ENCODE peak calls at places on chromosomes 5 and 9, in five cellular contexts. Z, E, H, X and M are unnamed samples.

GRCh38 chr5:149174847-149175234 is 33.5 kb downstream of the ABLIM3 start:
- DNase-seq in Z (no peak), E (peak; percentile 68), H (no peak), X (no peak), M (no peak)

GRCh38 chr5:151923865-151924264 is 786 bp downstream of the GLRA1 start:
- DNase-seq in Z (no peak), E (peak; percentile 42), H (peak; percentile 45), X (no peak), M (peak; percentile 33)

GRCh38 chr9:18989865-18990264 is 43.1 kb downstream of the SAXO1 start:
- DNase-seq in Z (no peak), E (no peak), H (no peak), X (no peak), M (no peak)

GRCh38 chr9:135608294-135608998 is 30.9 kb downstream of the GLT6D1 start:
- DNase-seq in Z (peak; percentile 11), E (no peak), H (no peak), X (no peak), M (no peak)

GRCh38 chr9:37514999-37515398 is 29.3 kb downstream of the POLR1E start:
- DNase-seq in Z (no peak), E (no peak), H (no peak), X (no peak), M (no peak)

GRCh38 chr5:169656125-169656990 is 19.3 kb downstream of the DOCK2 start:
- DNase-seq in Z (no peak), E (no peak), H (no peak), X (no peak), M (peak; percentile 51)

GRCh38 chr5:81700166-81700565 is 50.7 kb downstream of the SSBP2 start:
- DNase-seq in Z (no peak), E (no peak), H (no peak), X (no peak), M (no peak)

GRCh38 chr5:96537386-96537785 is 104.3 kb upstream of the PCSK1 start:
- DNase-seq in Z (no peak), E (peak; percentile 47), H (peak; percentile 24), X (no peak), M (peak; percentile 90)

GRCh38 chr9:75299324-75299723 is 211.0 kb downstream of the OSTF1 start:
- DNase-seq in Z (no peak), E (peak; percentile 2), H (no peak), X (peak; percentile 26), M (peak; percentile 1)

GRCh38 chr5:40683351-40683750 is 3.6 kb downstream of the PTGER4 start:
- DNase-seq in Z (no peak), E (no peak), H (no peak), X (no peak), M (no peak)

GRCh38 chr9:591292-591691 is 250.2 kb upstream of the DMRT1 start:
- DNase-seq in Z (peak; percentile 81), E (peak; percentile 29), H (peak; percentile 66), X (no peak), M (no peak)

GRCh38 chr5:34497031-34497808 is 158.9 kb upstream of the RAI14 start:
- DNase-seq in Z (peak; percentile 65), E (no peak), H (no peak), X (peak; percentile 36), M (no peak)

GRCh38 chr5:156019786-156020185 is 307.2 kb upstream of the SGCD start:
- DNase-seq in Z (no peak), E (no peak), H (no peak), X (no peak), M (no peak)